ENCODE peak calls at places on chromosomes 16 and 17, in seven cellular contexts. One of them, this sample, is unnamed. For H3K4me1, the result is how much of the 10 kb centered on the place peaks cover.

GRCh38 chr17:65698381-65699061 is 137.1 kb upstream of the AXIN2 start:
- DNase-seq in SK-N-SH: no peak
- DNase-seq in HCT116: no peak
- DNase-seq in GM23338: peak
- DNase-seq in stomach: no peak
- DNase-seq in Panc1: no peak
- DNase-seq in prostate gland: no peak
- DNase-seq in this sample: no peak

GRCh38 chr16:75433732-75434413 is 570 bp upstream of the CFDP1 start:
- DNase-seq in Panc1: peak
- DNase-seq in GM23338: peak
- DNase-seq in SK-N-SH: peak
- DNase-seq in HCT116: no peak
- DNase-seq in stomach: peak
- DNase-seq in prostate gland: peak
- DNase-seq in this sample: peak

GRCh38 chr17:57916925-57917858 is 38.0 kb downstream of the CUEDC1 start:
- DNase-seq in SK-N-SH: no peak
- DNase-seq in Panc1: no peak
- DNase-seq in stomach: no peak
- DNase-seq in GM23338: no peak
- DNase-seq in HCT116: peak
- DNase-seq in prostate gland: no peak
- DNase-seq in this sample: no peak

GRCh38 chr16:4859900-4860255 is 12.6 kb downstream of the UBN1 start:
- DNase-seq in SK-N-SH: no peak
- DNase-seq in HCT116: no peak
- DNase-seq in Panc1: no peak
- DNase-seq in stomach: no peak
- DNase-seq in GM23338: no peak
- DNase-seq in prostate gland: no peak
- DNase-seq in this sample: no peak

GRCh38 chr17:46033392-46033791 is 34.3 kb downstream of the STH start:
- DNase-seq in stomach: no peak
- DNase-seq in SK-N-SH: no peak
- DNase-seq in GM23338: no peak
- DNase-seq in prostate gland: no peak
- DNase-seq in HCT116: no peak
- DNase-seq in Panc1: no peak
- DNase-seq in this sample: no peak

GRCh38 chr17:74410001-74410443 is 21.9 kb upstream of the GPRC5C start:
- DNase-seq in prostate gland: no peak
- DNase-seq in HCT116: no peak
- DNase-seq in GM23338: no peak
- DNase-seq in stomach: no peak
- DNase-seq in Panc1: no peak
- DNase-seq in SK-N-SH: no peak
- DNase-seq in this sample: no peak

GRCh38 chr16:67086829-67087228 is 22.9 kb upstream of the PHAF1 start:
- DNase-seq in GM23338: no peak
- DNase-seq in SK-N-SH: no peak
- DNase-seq in HCT116: no peak
- DNase-seq in stomach: no peak
- DNase-seq in Panc1: no peak
- DNase-seq in prostate gland: no peak
- DNase-seq in this sample: no peak

GRCh38 chr16:75860654-75861053 is 134.4 kb upstream of the CPHXL start:
- DNase-seq in Panc1: no peak
- DNase-seq in prostate gland: no peak
- DNase-seq in SK-N-SH: peak
- DNase-seq in HCT116: no peak
- DNase-seq in GM23338: peak
- DNase-seq in stomach: no peak
- DNase-seq in this sample: no peak

GRCh38 chr16:49698416-49698815 is 157.5 kb downstream of the ZNF423 start:
- DNase-seq in SK-N-SH: peak
- DNase-seq in Panc1: no peak
- DNase-seq in GM23338: peak
- DNase-seq in stomach: no peak
- DNase-seq in HCT116: no peak
- DNase-seq in prostate gland: no peak
- DNase-seq in this sample: no peak

GRCh38 chr17:75031972-75032895 is 14.5 kb downstream of the ATP5PD start:
- DNase-seq in Panc1: peak
- DNase-seq in SK-N-SH: peak
- DNase-seq in GM23338: peak
- DNase-seq in HCT116: peak
- DNase-seq in stomach: peak
- DNase-seq in prostate gland: peak
- DNase-seq in this sample: peak

GRCh38 chr17:40497704-40498103 is 3.7 kb downstream of the TNS4 start:
- DNase-seq in Panc1: no peak
- DNase-seq in GM23338: no peak
- DNase-seq in prostate gland: no peak
- DNase-seq in HCT116: no peak
- DNase-seq in SK-N-SH: no peak
- DNase-seq in stomach: no peak
- DNase-seq in this sample: no peak

GRCh38 chr17:68238894-68239293 is 8.9 kb upstream of the AMZ2 start:
- DNase-seq in HCT116: no peak
- DNase-seq in stomach: no peak
- DNase-seq in GM23338: no peak
- DNase-seq in Panc1: no peak
- DNase-seq in SK-N-SH: no peak
- DNase-seq in prostate gland: no peak
- DNase-seq in this sample: peak

GRCh38 chr16:4561565-4561964 is 5.4 kb downstream of the C16orf96 start:
- DNase-seq in stomach: no peak
- DNase-seq in SK-N-SH: no peak
- DNase-seq in Panc1: no peak
- DNase-seq in prostate gland: no peak
- DNase-seq in GM23338: no peak
- DNase-seq in HCT116: no peak
- DNase-seq in this sample: no peak

GRCh38 chr16:50478773-50479149 is 69.4 kb upstream of the NKD1 start:
- DNase-seq in Panc1: no peak
- DNase-seq in stomach: peak
- DNase-seq in HCT116: no peak
- DNase-seq in prostate gland: no peak
- DNase-seq in GM23338: peak
- DNase-seq in SK-N-SH: no peak
- DNase-seq in this sample: peak

DNA sequence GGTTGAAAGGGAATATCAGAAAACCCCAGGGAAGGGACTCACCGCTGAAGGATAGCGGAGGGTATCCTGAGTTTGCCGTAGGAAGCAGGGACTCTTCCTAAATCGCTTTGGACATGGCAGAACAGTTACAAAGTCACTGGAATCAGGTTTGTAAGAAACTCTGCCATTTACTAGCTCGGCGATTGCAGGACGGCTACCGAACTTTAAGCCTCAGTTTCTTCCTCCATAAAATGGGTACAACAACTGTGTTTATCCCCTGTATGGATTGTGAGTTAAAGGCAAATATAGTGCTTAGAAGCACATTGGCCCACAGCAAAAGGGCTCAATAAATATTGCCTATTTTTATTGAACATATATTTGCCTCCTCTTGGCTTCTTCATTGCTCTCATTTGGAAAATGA is 90.6 kb downstream of the MAF start:
- DNase-seq in SK-N-SH: no peak
- DNase-seq in GM23338: no peak
- DNase-seq in stomach: no peak
- DNase-seq in prostate gland: no peak
- DNase-seq in HCT116: no peak
- DNase-seq in Panc1: no peak
- DNase-seq in this sample: no peak
- H3K4me1 ChIP-seq in SK-N-SH: under half
- H3K4me1 ChIP-seq in GM23338: under half
- H3K4me1 ChIP-seq in stomach: under half
- H3K4me1 ChIP-seq in prostate gland: under half
- H3K4me1 ChIP-seq in HCT116: under half
- H3K4me1 ChIP-seq in Panc1: under half
- H3K4me1 ChIP-seq in this sample: under half

GRCh38 chr17:20955437-20956323 is 87.1 kb downstream of the USP22 start:
- DNase-seq in HCT116: no peak
- DNase-seq in stomach: no peak
- DNase-seq in Panc1: no peak
- DNase-seq in SK-N-SH: no peak
- DNase-seq in GM23338: no peak
- DNase-seq in prostate gland: peak
- DNase-seq in this sample: no peak
- TF ChIP-seq POLR2AphosphoS5 in HCT116: no peak
- TF ChIP-seq POLR2AphosphoS5 in stomach: no peak
- TF ChIP-seq POLR2AphosphoS5 in Panc1: no peak
- TF ChIP-seq POLR2AphosphoS5 in SK-N-SH: no peak
- TF ChIP-seq POLR2AphosphoS5 in GM23338: no peak
- TF ChIP-seq POLR2AphosphoS5 in prostate gland: peak
- TF ChIP-seq POLR2AphosphoS5 in this sample: no peak

DNA sequence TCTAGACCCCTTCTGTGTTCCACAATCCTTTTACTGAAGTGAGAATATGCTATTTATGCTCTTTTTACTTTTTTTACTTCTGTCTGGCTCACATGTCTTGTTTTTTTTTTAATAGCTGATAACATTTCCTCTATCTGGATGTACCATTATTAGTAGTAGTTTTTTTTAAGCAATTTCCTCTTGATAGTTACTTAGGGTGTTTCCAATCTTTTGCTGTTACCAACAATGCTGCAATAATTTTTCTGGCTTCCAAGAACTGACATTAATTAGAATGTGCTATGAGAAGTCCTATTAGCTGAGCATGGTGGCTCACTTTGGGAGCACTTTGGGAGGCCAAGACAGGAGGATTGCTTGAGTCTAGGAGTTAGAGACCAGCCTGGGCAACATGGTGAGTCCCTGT is 32.0 kb downstream of the KSR1 start:
- DNase-seq in prostate gland: no peak
- DNase-seq in HCT116: no peak
- DNase-seq in GM23338: no peak
- DNase-seq in Panc1: no peak
- DNase-seq in SK-N-SH: no peak
- DNase-seq in stomach: no peak
- DNase-seq in this sample: no peak
- H3K4me1 ChIP-seq in prostate gland: under half
- H3K4me1 ChIP-seq in HCT116: under half
- H3K4me1 ChIP-seq in GM23338: half or more
- H3K4me1 ChIP-seq in Panc1: under half
- H3K4me1 ChIP-seq in SK-N-SH: under half
- H3K4me1 ChIP-seq in stomach: half or more
- H3K4me1 ChIP-seq in this sample: under half

GRCh38 chr17:72120878-72121163 is at the start of gene SOX9:
- DNase-seq in HCT116: peak
- DNase-seq in stomach: peak
- DNase-seq in Panc1: peak
- DNase-seq in GM23338: peak
- DNase-seq in prostate gland: peak
- DNase-seq in SK-N-SH: peak
- DNase-seq in this sample: peak
- TF ChIP-seq POLR2AphosphoS5 in HCT116: peak
- TF ChIP-seq POLR2AphosphoS5 in stomach: peak
- TF ChIP-seq POLR2AphosphoS5 in Panc1: peak
- TF ChIP-seq POLR2AphosphoS5 in GM23338: peak
- TF ChIP-seq POLR2AphosphoS5 in prostate gland: peak
- TF ChIP-seq POLR2AphosphoS5 in SK-N-SH: peak
- TF ChIP-seq POLR2AphosphoS5 in this sample: peak

This sample was measured in transverse colon.